ENCODE peak calls at places on chromosomes 13 and 19, in four cellular contexts. G, F, B and X are unnamed samples.

GRCh38 chr13:23022667-23023066 is 158.1 kb upstream of the SGCG start:
- DNase-seq in G (no peak), F (no peak), B (no peak), X (no peak)

GRCh38 chr13:99935772-99936171 is 35.8 kb downstream of the ZIC5 start:
- DNase-seq in G (no peak), F (peak), B (no peak), X (no peak)

GRCh38 chr13:40120781-40121180 is 465.3 kb downstream of the COG6 start:
- DNase-seq in G (no peak), F (no peak), B (no peak), X (no peak)

GRCh38 chr19:42246143-42246868 is 3.9 kb upstream of the GSK3A start:
- DNase-seq in G (no peak), F (peak), B (peak), X (no peak)

GRCh38 chr13:84430441-84430840 is 548.2 kb upstream of the SLITRK1 start:
- DNase-seq in G (no peak), F (no peak), B (no peak), X (no peak)

GRCh38 chr13:18236528-18236815 is 945.2 kb downstream of the TUBA3C start:
- DNase-seq in G (no peak), F (no peak), B (no peak), X (no peak)

GRCh38 chr13:99256709-99257108 is 1.5 kb downstream of the GPR18 start:
- DNase-seq in G (no peak), F (no peak), B (no peak), X (no peak)

GRCh38 chr13:94557836-94558235 is 38.1 kb downstream of the TGDS start:
- DNase-seq in G (no peak), F (no peak), B (no peak), X (no peak)

GRCh38 chr19:51651216-51651846 is 4.7 kb upstream of the SIGLEC14 start:
- DNase-seq in G (no peak), F (no peak), B (no peak), X (no peak)

GRCh38 chr13:112931028-112931934 is 37.7 kb upstream of the MCF2L start:
- DNase-seq in G (peak), F (peak), B (peak), X (peak)

GRCh38 chr19:5031231-5032100 is 62.6 kb downstream of the KDM4B start:
- DNase-seq in G (peak), F (peak), B (peak), X (no peak)

GRCh38 chr13:97810152-97810551 is 143.3 kb upstream of the IPO5 start:
- DNase-seq in G (no peak), F (no peak), B (no peak), X (no peak)

GRCh38 chr19:50328257-50329145 is 676 bp downstream of the KCNC3 start:
- DNase-seq in G (no peak), F (peak), B (no peak), X (no peak)

GRCh38 chr19:8025321-8025720 is 19.9 kb upstream of the ELAVL1 start:
- DNase-seq in G (no peak), F (no peak), B (no peak), X (no peak)

GRCh38 chr19:53868892-53869804 is 1.5 kb downstream of the MYADM start:
- DNase-seq in G (no peak), F (peak), B (peak), X (no peak)

GRCh38 chr19:57248646-57249045 is 8.2 kb downstream of the ZNF805 start:
- DNase-seq in G (no peak), F (peak), B (no peak), X (no peak)

GRCh38 chr19:57245066-57245465 is 4.6 kb downstream of the ZNF805 start:
- DNase-seq in G (no peak), F (no peak), B (no peak), X (no peak)

GRCh38 chr19:57245959-57246358 is 5.5 kb downstream of the ZNF805 start:
- DNase-seq in G (no peak), F (no peak), B (no peak), X (no peak)

GRCh38 chr19:57244513-57244912 is 4.1 kb downstream of the ZNF805 start:
- DNase-seq in G (no peak), F (no peak), B (no peak), X (no peak)

DNA sequence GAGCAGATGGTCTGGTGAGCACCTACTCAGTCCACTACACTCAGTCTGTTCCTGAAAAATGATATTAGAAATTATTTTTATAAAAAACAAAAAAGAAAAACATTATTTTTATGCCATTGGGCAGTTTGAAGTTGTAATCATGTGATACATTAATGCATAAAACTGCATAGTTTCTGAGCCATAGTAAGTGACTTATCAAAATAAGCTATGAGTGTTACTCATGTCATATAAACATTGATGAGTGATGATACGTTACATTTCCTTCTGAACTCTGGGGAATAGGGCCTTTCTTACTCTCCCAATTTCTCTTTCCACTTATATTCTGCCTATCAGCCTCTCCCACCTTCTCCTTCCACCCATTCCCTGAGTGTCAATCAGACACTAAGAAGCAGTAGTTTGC is 8.9 kb downstream of the ZNF805 start:
- DNase-seq in G (no peak), F (no peak), B (no peak), X (no peak)
- TF ChIP-seq CTCF in G (no peak), F (no peak), B (no peak), X (no peak)

GRCh38 chr19:16892438-16892837 is 3.6 kb downstream of the F2RL3 start:
- DNase-seq in G (no peak), F (no peak), B (no peak), X (no peak)

GRCh38 chr19:16891696-16892382 is 3.0 kb downstream of the F2RL3 start:
- DNase-seq in G (no peak), F (no peak), B (no peak), X (no peak)

GRCh38 chr19:16893686-16893990 is 4.8 kb downstream of the F2RL3 start:
- DNase-seq in G (no peak), F (no peak), B (peak), X (no peak)

GRCh38 chr19:16894080-16894479 is 5.3 kb downstream of the F2RL3 start:
- DNase-seq in G (no peak), F (no peak), B (no peak), X (no peak)

DNA sequence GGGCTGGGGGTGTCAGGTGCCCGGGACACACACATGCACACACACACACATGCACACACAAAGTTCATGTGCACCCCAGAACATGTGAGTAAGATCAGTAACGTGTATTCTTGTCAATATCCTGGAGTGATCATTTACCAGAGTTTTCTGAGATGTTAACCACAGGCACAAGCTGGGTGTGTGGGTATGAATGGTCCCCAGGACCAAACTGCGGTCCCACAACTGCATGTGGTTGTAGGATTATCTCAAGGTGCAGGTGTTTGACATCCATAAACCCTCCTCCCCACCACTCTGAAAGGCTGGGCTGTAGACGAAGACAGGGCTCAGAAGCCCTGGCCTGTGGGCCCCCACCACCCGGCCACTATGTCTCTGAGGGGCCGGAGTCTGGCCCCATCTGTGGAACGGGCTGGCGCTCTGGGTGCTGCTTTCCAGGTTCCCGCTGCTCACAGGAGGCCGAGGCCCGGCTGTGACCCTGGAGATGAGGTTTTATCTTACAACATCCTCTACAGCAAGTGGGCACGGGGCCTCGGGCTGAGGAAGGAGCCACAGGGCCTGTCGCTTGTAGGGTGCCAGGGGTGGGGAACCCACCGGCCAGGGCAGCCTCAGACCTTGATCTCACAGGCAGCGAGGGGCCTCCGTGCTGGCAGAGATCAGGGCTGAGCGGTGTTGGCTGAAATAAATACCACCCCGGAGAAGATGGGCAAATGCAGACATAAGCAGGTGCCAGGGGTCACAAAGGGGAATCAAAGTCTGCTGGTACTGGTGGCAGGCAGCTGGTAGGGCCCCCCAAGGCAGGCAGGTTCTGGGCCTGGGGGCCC is 4.3 kb downstream of the F2RL3 start:
- DNase-seq in G (no peak), F (no peak), B (no peak), X (no peak)
- H3K4me3 ChIP-seq in G (no peak), F (no peak), B (no peak), X (no peak)

GRCh38 chr19:13712767-13713201 is 51.5 kb upstream of the MRI1 start:
- DNase-seq in G (no peak), F (no peak), B (no peak), X (no peak)

GRCh38 chr19:13723206-13723605 is 41.1 kb upstream of the MRI1 start:
- DNase-seq in G (no peak), F (no peak), B (no peak), X (no peak)

GRCh38 chr19:13717194-13717643 is 47.1 kb upstream of the MRI1 start:
- DNase-seq in G (no peak), F (no peak), B (no peak), X (no peak)

GRCh38 chr19:13718733-13719132 is 45.6 kb upstream of the MRI1 start:
- DNase-seq in G (no peak), F (peak), B (peak), X (no peak)
- TF ChIP-seq CTCF in G (peak), F (peak), B (peak), X (peak)

GRCh38 chr19:1511989-1512338 is 855 bp downstream of the ADAMTSL5 start:
- DNase-seq in G (no peak), F (no peak), B (no peak), X (no peak)
- H3K4me3 ChIP-seq in G (no peak), F (no peak), B (no peak), X (no peak)

GRCh38 chr13:102090532-102090931 is 311.3 kb downstream of the FGF14 start:
- DNase-seq in G (no peak), F (no peak), B (no peak), X (no peak)

GRCh38 chr13:102091231-102091630 is 310.6 kb downstream of the FGF14 start:
- DNase-seq in G (no peak), F (peak), B (no peak), X (no peak)

GRCh38 chr13:102089722-102090121 is 312.1 kb downstream of the FGF14 start:
- DNase-seq in G (no peak), F (no peak), B (no peak), X (no peak)

DNA sequence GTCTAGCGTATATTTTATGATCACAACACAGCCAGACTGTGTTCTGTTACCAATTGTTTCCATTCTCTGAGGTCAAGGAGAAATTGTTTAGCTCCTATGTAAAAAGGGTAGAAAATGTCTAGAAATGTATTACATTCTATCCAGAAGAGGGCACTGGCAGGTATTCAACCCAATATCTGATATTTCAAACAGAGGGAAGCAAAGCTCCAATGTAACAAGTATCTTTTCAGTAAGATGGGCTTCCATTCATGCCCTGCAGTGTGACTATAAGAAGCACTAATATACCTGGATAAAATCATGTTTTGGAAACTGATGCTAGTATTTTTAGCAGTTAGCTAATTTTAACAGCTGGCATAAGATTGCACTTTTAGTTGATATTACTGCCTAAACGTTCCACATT is 312.7 kb downstream of the FGF14 start:
- DNase-seq in G (no peak), F (no peak), B (no peak), X (no peak)
- TF ChIP-seq CTCF in G (peak), F (peak), B (no peak), X (no peak)

GRCh38 chr19:49070416-49070815 is 2.1 kb downstream of the KCNA7 start:
- DNase-seq in G (no peak), F (no peak), B (no peak), X (no peak)

GRCh38 chr19:49067554-49067953 is 2.9 kb upstream of the NTF4 start:
- DNase-seq in G (no peak), F (no peak), B (no peak), X (no peak)

GRCh38 chr19:49073514-49074378 is 1.2 kb upstream of the KCNA7 start:
- DNase-seq in G (no peak), F (peak), B (no peak), X (no peak)

GRCh38 chr19:49069026-49069425 is 3.5 kb downstream of the KCNA7 start:
- DNase-seq in G (no peak), F (no peak), B (no peak), X (no peak)

GRCh38 chr19:49071860-49072547 is 495 bp downstream of the KCNA7 start:
- DNase-seq in G (no peak), F (peak), B (no peak), X (no peak)
- H3K4me3 ChIP-seq in G (no peak), F (no peak), B (no peak), X (no peak)

GRCh38 chr13:50156722-50157121 is 141.5 kb downstream of the KCNRG start:
- DNase-seq in G (no peak), F (no peak), B (no peak), X (no peak)
- TF ChIP-seq CTCF in G (no peak), F (no peak), B (no peak), X (no peak)

GRCh38 chr19:38175422-38175821 is 48.6 kb downstream of the DPF1 start:
- DNase-seq in G (no peak), F (no peak), B (no peak), X (no peak)

GRCh38 chr19:38172001-38172400 is 52.0 kb downstream of the DPF1 start:
- DNase-seq in G (no peak), F (no peak), B (no peak), X (no peak)

GRCh38 chr19:38168632-38169031 is 55.4 kb downstream of the DPF1 start:
- DNase-seq in G (no peak), F (no peak), B (no peak), X (no peak)

GRCh38 chr19:38173324-38174041 is 50.5 kb downstream of the DPF1 start:
- DNase-seq in G (no peak), F (no peak), B (no peak), X (no peak)
- H3K4me3 ChIP-seq in G (no peak), F (no peak), B (no peak), X (no peak)

DNA sequence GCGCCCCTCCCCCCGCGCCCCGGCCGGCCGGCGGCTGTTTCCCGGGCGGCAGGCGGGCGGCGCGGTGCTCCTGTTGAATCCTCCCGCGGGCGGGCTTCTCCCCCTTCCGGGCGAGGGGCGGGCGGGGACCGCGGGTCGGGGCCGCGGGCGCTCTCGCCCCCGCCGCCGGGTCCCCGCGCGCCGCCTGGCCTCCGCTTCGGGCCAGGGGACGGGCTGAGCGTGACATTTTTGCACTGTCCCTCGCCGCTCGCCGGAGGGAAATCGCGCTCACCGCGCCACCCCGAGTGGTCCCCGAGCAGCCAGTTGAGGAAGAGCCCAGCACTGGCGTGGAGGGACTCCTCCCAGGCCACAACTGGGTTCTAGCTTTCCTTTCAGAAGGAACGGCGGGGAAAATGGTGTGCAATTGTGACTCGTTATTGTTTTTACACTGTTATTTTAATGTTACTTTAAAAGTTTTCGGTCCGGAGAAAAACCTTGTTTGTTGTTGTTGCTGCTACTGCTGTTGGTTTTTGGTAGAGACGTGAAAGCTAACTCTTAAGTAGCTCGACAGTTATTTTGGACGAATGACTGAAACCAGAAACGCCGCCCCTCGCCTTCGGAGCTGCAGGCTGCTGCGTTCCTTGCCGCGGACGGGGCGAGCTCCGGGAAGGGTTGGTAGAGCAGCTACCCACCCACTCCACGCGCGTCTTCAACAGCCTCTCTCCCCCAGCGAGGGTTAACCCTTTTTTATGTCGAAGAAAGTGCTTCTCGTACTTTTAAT is 942 bp downstream of the PDS5B start:
- DNase-seq in G (no peak), F (peak), B (peak), X (no peak)
- TF ChIP-seq CTCF in G (no peak), F (no peak), B (no peak), X (no peak)